ENCODE peak calls at places on chromosome 22, in eight cellular contexts. One of them, this sample, is unnamed.

GRCh38 chr22:20818471-20818870 is 40.1 kb downstream of the PI4KA start:
- DNase-seq in stimulated activated CD4-positive, alpha-beta T cell treated with anti-CD3 and anti-CD28 coated beads, TNF-alpha, amount 100 ng/mL, for 48 hours: no peak
- DNase-seq in GM04504: no peak
- DNase-seq in tibial artery: no peak
- DNase-seq in NCI-H2029 treated with DMSO at 0.1 percent for 48 hours: no peak
- DNase-seq in astrocyte of the spinal cord: no peak
- DNase-seq in putamen: no peak
- DNase-seq in activated effector memory CD4-positive, alpha-beta T cell treated with Interleukin-2 at 50 U/mL for 16 hours: no peak
- DNase-seq in this sample: no peak

GRCh38 chr22:39275814-39276443 is 31.1 kb upstream of the PDGFB start:
- DNase-seq in activated effector memory CD4-positive, alpha-beta T cell treated with Interleukin-2 at 50 U/mL for 16 hours: no peak
- DNase-seq in GM04504: no peak
- DNase-seq in NCI-H2029 treated with DMSO at 0.1 percent for 48 hours: no peak
- DNase-seq in tibial artery: no peak
- DNase-seq in astrocyte of the spinal cord: no peak
- DNase-seq in putamen: no peak
- DNase-seq in stimulated activated CD4-positive, alpha-beta T cell treated with anti-CD3 and anti-CD28 coated beads, TNF-alpha, amount 100 ng/mL, for 48 hours: no peak
- DNase-seq in this sample: no peak

GRCh38 chr22:23904855-23905254 is 10.7 kb downstream of the MIF start:
- DNase-seq in tibial artery: peak
- DNase-seq in GM04504: no peak
- DNase-seq in putamen: peak
- DNase-seq in activated effector memory CD4-positive, alpha-beta T cell treated with Interleukin-2 at 50 U/mL for 16 hours: no peak
- DNase-seq in stimulated activated CD4-positive, alpha-beta T cell treated with anti-CD3 and anti-CD28 coated beads, TNF-alpha, amount 100 ng/mL, for 48 hours: no peak
- DNase-seq in NCI-H2029 treated with DMSO at 0.1 percent for 48 hours: no peak
- DNase-seq in astrocyte of the spinal cord: no peak
- DNase-seq in this sample: no peak

GRCh38 chr22:24948356-24949202 is 2.1 kb upstream of the LHFPL7 start:
- DNase-seq in GM04504: no peak
- DNase-seq in NCI-H2029 treated with DMSO at 0.1 percent for 48 hours: no peak
- DNase-seq in stimulated activated CD4-positive, alpha-beta T cell treated with anti-CD3 and anti-CD28 coated beads, TNF-alpha, amount 100 ng/mL, for 48 hours: no peak
- DNase-seq in tibial artery: no peak
- DNase-seq in putamen: no peak
- DNase-seq in activated effector memory CD4-positive, alpha-beta T cell treated with Interleukin-2 at 50 U/mL for 16 hours: no peak
- DNase-seq in astrocyte of the spinal cord: no peak
- DNase-seq in this sample: no peak

GRCh38 chr22:45868586-45869443 is 108.1 kb downstream of the WNT7B start:
- DNase-seq in NCI-H2029 treated with DMSO at 0.1 percent for 48 hours: no peak
- DNase-seq in tibial artery: peak
- DNase-seq in astrocyte of the spinal cord: no peak
- DNase-seq in activated effector memory CD4-positive, alpha-beta T cell treated with Interleukin-2 at 50 U/mL for 16 hours: no peak
- DNase-seq in GM04504: no peak
- DNase-seq in stimulated activated CD4-positive, alpha-beta T cell treated with anti-CD3 and anti-CD28 coated beads, TNF-alpha, amount 100 ng/mL, for 48 hours: no peak
- DNase-seq in putamen: no peak
- DNase-seq in this sample: no peak

GRCh38 chr22:36756746-36757607 is 18.9 kb downstream of the IFT27 start:
- DNase-seq in astrocyte of the spinal cord: no peak
- DNase-seq in activated effector memory CD4-positive, alpha-beta T cell treated with Interleukin-2 at 50 U/mL for 16 hours: no peak
- DNase-seq in GM04504: no peak
- DNase-seq in stimulated activated CD4-positive, alpha-beta T cell treated with anti-CD3 and anti-CD28 coated beads, TNF-alpha, amount 100 ng/mL, for 48 hours: no peak
- DNase-seq in NCI-H2029 treated with DMSO at 0.1 percent for 48 hours: no peak
- DNase-seq in tibial artery: peak
- DNase-seq in putamen: no peak
- DNase-seq in this sample: no peak

GRCh38 chr22:37014415-37014806 is 4.8 kb downstream of the TST start:
- DNase-seq in activated effector memory CD4-positive, alpha-beta T cell treated with Interleukin-2 at 50 U/mL for 16 hours: no peak
- DNase-seq in astrocyte of the spinal cord: no peak
- DNase-seq in NCI-H2029 treated with DMSO at 0.1 percent for 48 hours: no peak
- DNase-seq in tibial artery: no peak
- DNase-seq in stimulated activated CD4-positive, alpha-beta T cell treated with anti-CD3 and anti-CD28 coated beads, TNF-alpha, amount 100 ng/mL, for 48 hours: no peak
- DNase-seq in putamen: no peak
- DNase-seq in GM04504: no peak
- DNase-seq in this sample: no peak

GRCh38 chr22:49553518-49554295 is 274.0 kb downstream of the BRD1 start:
- DNase-seq in GM04504: no peak
- DNase-seq in putamen: no peak
- DNase-seq in astrocyte of the spinal cord: no peak
- DNase-seq in activated effector memory CD4-positive, alpha-beta T cell treated with Interleukin-2 at 50 U/mL for 16 hours: no peak
- DNase-seq in stimulated activated CD4-positive, alpha-beta T cell treated with anti-CD3 and anti-CD28 coated beads, TNF-alpha, amount 100 ng/mL, for 48 hours: no peak
- DNase-seq in NCI-H2029 treated with DMSO at 0.1 percent for 48 hours: no peak
- DNase-seq in tibial artery: peak
- DNase-seq in this sample: no peak

GRCh38 chr22:41288245-41288946 is 2.4 kb upstream of the RANGAP1 start:
- DNase-seq in stimulated activated CD4-positive, alpha-beta T cell treated with anti-CD3 and anti-CD28 coated beads, TNF-alpha, amount 100 ng/mL, for 48 hours: no peak
- DNase-seq in NCI-H2029 treated with DMSO at 0.1 percent for 48 hours: peak
- DNase-seq in activated effector memory CD4-positive, alpha-beta T cell treated with Interleukin-2 at 50 U/mL for 16 hours: no peak
- DNase-seq in GM04504: no peak
- DNase-seq in astrocyte of the spinal cord: peak
- DNase-seq in tibial artery: no peak
- DNase-seq in putamen: no peak
- DNase-seq in this sample: no peak

GRCh38 chr22:28951530-28951929 is 68.2 kb downstream of the ZNRF3 start:
- DNase-seq in activated effector memory CD4-positive, alpha-beta T cell treated with Interleukin-2 at 50 U/mL for 16 hours: no peak
- DNase-seq in tibial artery: no peak
- DNase-seq in stimulated activated CD4-positive, alpha-beta T cell treated with anti-CD3 and anti-CD28 coated beads, TNF-alpha, amount 100 ng/mL, for 48 hours: no peak
- DNase-seq in GM04504: no peak
- DNase-seq in putamen: no peak
- DNase-seq in NCI-H2029 treated with DMSO at 0.1 percent for 48 hours: no peak
- DNase-seq in astrocyte of the spinal cord: no peak
- DNase-seq in this sample: no peak

GRCh38 chr22:29305836-29306174 is 645 bp upstream of the GAS2L1 start:
- DNase-seq in GM04504: no peak
- DNase-seq in NCI-H2029 treated with DMSO at 0.1 percent for 48 hours: no peak
- DNase-seq in astrocyte of the spinal cord: no peak
- DNase-seq in stimulated activated CD4-positive, alpha-beta T cell treated with anti-CD3 and anti-CD28 coated beads, TNF-alpha, amount 100 ng/mL, for 48 hours: no peak
- DNase-seq in activated effector memory CD4-positive, alpha-beta T cell treated with Interleukin-2 at 50 U/mL for 16 hours: no peak
- DNase-seq in tibial artery: no peak
- DNase-seq in putamen: no peak
- DNase-seq in this sample: no peak

GRCh38 chr22:43622886-43623285 is 189.2 kb downstream of the EFCAB6 start:
- DNase-seq in GM04504: no peak
- DNase-seq in tibial artery: no peak
- DNase-seq in NCI-H2029 treated with DMSO at 0.1 percent for 48 hours: no peak
- DNase-seq in activated effector memory CD4-positive, alpha-beta T cell treated with Interleukin-2 at 50 U/mL for 16 hours: no peak
- DNase-seq in astrocyte of the spinal cord: no peak
- DNase-seq in stimulated activated CD4-positive, alpha-beta T cell treated with anti-CD3 and anti-CD28 coated beads, TNF-alpha, amount 100 ng/mL, for 48 hours: no peak
- DNase-seq in putamen: no peak
- DNase-seq in this sample: no peak

GRCh38 chr22:43848366-43849171 is 13.7 kb downstream of the SULT4A1 start:
- DNase-seq in tibial artery: peak
- DNase-seq in activated effector memory CD4-positive, alpha-beta T cell treated with Interleukin-2 at 50 U/mL for 16 hours: no peak
- DNase-seq in putamen: no peak
- DNase-seq in GM04504: peak
- DNase-seq in astrocyte of the spinal cord: peak
- DNase-seq in stimulated activated CD4-positive, alpha-beta T cell treated with anti-CD3 and anti-CD28 coated beads, TNF-alpha, amount 100 ng/mL, for 48 hours: no peak
- DNase-seq in NCI-H2029 treated with DMSO at 0.1 percent for 48 hours: peak
- DNase-seq in this sample: no peak

GRCh38 chr22:43446881-43447280 is 35.1 kb downstream of the MPPED1 start:
- DNase-seq in stimulated activated CD4-positive, alpha-beta T cell treated with anti-CD3 and anti-CD28 coated beads, TNF-alpha, amount 100 ng/mL, for 48 hours: no peak
- DNase-seq in putamen: no peak
- DNase-seq in GM04504: no peak
- DNase-seq in NCI-H2029 treated with DMSO at 0.1 percent for 48 hours: peak
- DNase-seq in astrocyte of the spinal cord: no peak
- DNase-seq in activated effector memory CD4-positive, alpha-beta T cell treated with Interleukin-2 at 50 U/mL for 16 hours: no peak
- DNase-seq in tibial artery: no peak
- DNase-seq in this sample: no peak

GRCh38 chr22:26286091-26286780 is 117.0 kb downstream of the SEZ6L start:
- DNase-seq in putamen: no peak
- DNase-seq in GM04504: no peak
- DNase-seq in activated effector memory CD4-positive, alpha-beta T cell treated with Interleukin-2 at 50 U/mL for 16 hours: no peak
- DNase-seq in astrocyte of the spinal cord: no peak
- DNase-seq in stimulated activated CD4-positive, alpha-beta T cell treated with anti-CD3 and anti-CD28 coated beads, TNF-alpha, amount 100 ng/mL, for 48 hours: no peak
- DNase-seq in tibial artery: no peak
- DNase-seq in NCI-H2029 treated with DMSO at 0.1 percent for 48 hours: no peak
- DNase-seq in this sample: no peak

GRCh38 chr22:47067331-47067890 is 305.0 kb downstream of the TBC1D22A start:
- DNase-seq in putamen: no peak
- DNase-seq in astrocyte of the spinal cord: no peak
- DNase-seq in NCI-H2029 treated with DMSO at 0.1 percent for 48 hours: no peak
- DNase-seq in GM04504: no peak
- DNase-seq in activated effector memory CD4-positive, alpha-beta T cell treated with Interleukin-2 at 50 U/mL for 16 hours: no peak
- DNase-seq in stimulated activated CD4-positive, alpha-beta T cell treated with anti-CD3 and anti-CD28 coated beads, TNF-alpha, amount 100 ng/mL, for 48 hours: no peak
- DNase-seq in tibial artery: peak
- DNase-seq in this sample: no peak

GRCh38 chr22:19849800-19850481 is 4.7 kb downstream of the GNB1L start:
- DNase-seq in NCI-H2029 treated with DMSO at 0.1 percent for 48 hours: no peak
- DNase-seq in activated effector memory CD4-positive, alpha-beta T cell treated with Interleukin-2 at 50 U/mL for 16 hours: no peak
- DNase-seq in stimulated activated CD4-positive, alpha-beta T cell treated with anti-CD3 and anti-CD28 coated beads, TNF-alpha, amount 100 ng/mL, for 48 hours: no peak
- DNase-seq in tibial artery: no peak
- DNase-seq in putamen: no peak
- DNase-seq in astrocyte of the spinal cord: no peak
- DNase-seq in GM04504: no peak
- DNase-seq in this sample: no peak